ENCODE peak calls at places on chromosomes 7 and 10, in eight cellular contexts. O is tibial artery, S is RWPE1, Z is progenitor cell of endocrine pancreas, J is coronary artery, C is fibroblast of pulmonary artery, A is fibroblast of mammary gland, I is B cell. D is an unnamed sample.
A peak's percentile ranks its signal among the peaks of the same experiment; 100 is the strongest.

GRCh38 chr10:103661951-103662405 is 168.5 kb downstream of the NEURL1 start:
- DNase-seq in O (no peak), S (no peak), Z (no peak), J (no peak), C (no peak), A (no peak), I (no peak), D (no peak)

GRCh38 chr7:28180364-28181147 is at the start of gene JAZF1:
- DNase-seq in O (peak; percentile 45), S (peak; percentile 50), Z (peak; percentile 56), J (peak; percentile 80), C (peak; percentile 49), A (peak; percentile 38), I (peak; percentile 72), D (peak; percentile 86)

GRCh38 chr10:79422178-79422892 is 23.1 kb downstream of the ZCCHC24 start:
- DNase-seq in O (peak; percentile 83), S (no peak), Z (no peak), J (no peak), C (peak; percentile 92), A (peak; percentile 97), I (no peak), D (no peak)

GRCh38 chr10:80498833-80499671 is 38.6 kb upstream of the SH2D4B start:
- DNase-seq in O (peak; percentile 97), S (peak; percentile 93), Z (no peak), J (peak; percentile 92), C (peak; percentile 98), A (peak; percentile 99), I (no peak), D (peak; percentile 33)

GRCh38 chr10:124231188-124232135 is 138.1 kb upstream of the CHST15 start:
- DNase-seq in O (no peak), S (no peak), Z (no peak), J (peak; percentile 52), C (no peak), A (no peak), I (peak; percentile 80), D (no peak)

GRCh38 chr7:49294611-49295010 is 370.3 kb downstream of the CDC14C start:
- DNase-seq in O (no peak), S (peak; percentile 58), Z (no peak), J (no peak), C (peak; percentile 3), A (peak; percentile 10), I (no peak), D (no peak)

GRCh38 chr10:29598861-29599311 is 35.9 kb downstream of the SVIL start:
- DNase-seq in O (no peak), S (no peak), Z (no peak), J (no peak), C (peak; percentile 79), A (peak; percentile 40), I (no peak), D (no peak)

GRCh38 chr7:118194571-118194970 is 10.6 kb downstream of the LSM8 start:
- DNase-seq in O (no peak), S (no peak), Z (no peak), J (no peak), C (no peak), A (no peak), I (no peak), D (no peak)

GRCh38 chr7:5282464-5283316 is at the start of gene SLC29A4:
- DNase-seq in O (no peak), S (no peak), Z (no peak), J (no peak), C (peak; percentile 42), A (no peak), I (no peak), D (peak; percentile 68)

GRCh38 chr7:84100866-84101265 is 93.7 kb downstream of the SEMA3A start:
- DNase-seq in O (no peak), S (peak; percentile 13), Z (no peak), J (no peak), C (peak; percentile 63), A (peak; percentile 76), I (no peak), D (no peak)

GRCh38 chr7:123410273-123410928 is 124.0 kb downstream of the IQUB start:
- DNase-seq in O (no peak), S (peak; percentile 3), Z (no peak), J (no peak), C (peak; percentile 93), A (peak; percentile 81), I (no peak), D (no peak)

GRCh38 chr10:8113616-8114015 is 59.1 kb downstream of the GATA3 start:
- DNase-seq in O (no peak), S (no peak), Z (no peak), J (no peak), C (no peak), A (no peak), I (no peak), D (no peak)

GRCh38 chr7:111872837-111873646 is 310.8 kb upstream of the IMMP2L start:
- DNase-seq in O (no peak), S (no peak), Z (no peak), J (no peak), C (no peak), A (no peak), I (no peak), D (no peak)

GRCh38 chr10:30783939-30784500 is 154.5 kb upstream of the LYZL2 start:
- DNase-seq in O (peak; percentile 85), S (peak; percentile 76), Z (peak; percentile 80), J (peak; percentile 91), C (peak; percentile 94), A (peak; percentile 93), I (peak; percentile 77), D (peak; percentile 96)

GRCh38 chr10:103890688-103891087 is 27.3 kb downstream of the STN1 start:
- DNase-seq in O (no peak), S (no peak), Z (no peak), J (no peak), C (no peak), A (no peak), I (no peak), D (no peak)

GRCh38 chr10:33661580-33662269 is 327.3 kb upstream of the NRP1 start:
- DNase-seq in O (peak; percentile 79), S (peak; percentile 57), Z (no peak), J (peak; percentile 79), C (peak; percentile 97), A (peak; percentile 60), I (no peak), D (peak; percentile 28)

GRCh38 chr10:101814466-101815041 is 3.7 kb downstream of the OGA start:
- DNase-seq in O (no peak), S (no peak), Z (no peak), J (no peak), C (no peak), A (no peak), I (peak; percentile 57), D (no peak)

DNA sequence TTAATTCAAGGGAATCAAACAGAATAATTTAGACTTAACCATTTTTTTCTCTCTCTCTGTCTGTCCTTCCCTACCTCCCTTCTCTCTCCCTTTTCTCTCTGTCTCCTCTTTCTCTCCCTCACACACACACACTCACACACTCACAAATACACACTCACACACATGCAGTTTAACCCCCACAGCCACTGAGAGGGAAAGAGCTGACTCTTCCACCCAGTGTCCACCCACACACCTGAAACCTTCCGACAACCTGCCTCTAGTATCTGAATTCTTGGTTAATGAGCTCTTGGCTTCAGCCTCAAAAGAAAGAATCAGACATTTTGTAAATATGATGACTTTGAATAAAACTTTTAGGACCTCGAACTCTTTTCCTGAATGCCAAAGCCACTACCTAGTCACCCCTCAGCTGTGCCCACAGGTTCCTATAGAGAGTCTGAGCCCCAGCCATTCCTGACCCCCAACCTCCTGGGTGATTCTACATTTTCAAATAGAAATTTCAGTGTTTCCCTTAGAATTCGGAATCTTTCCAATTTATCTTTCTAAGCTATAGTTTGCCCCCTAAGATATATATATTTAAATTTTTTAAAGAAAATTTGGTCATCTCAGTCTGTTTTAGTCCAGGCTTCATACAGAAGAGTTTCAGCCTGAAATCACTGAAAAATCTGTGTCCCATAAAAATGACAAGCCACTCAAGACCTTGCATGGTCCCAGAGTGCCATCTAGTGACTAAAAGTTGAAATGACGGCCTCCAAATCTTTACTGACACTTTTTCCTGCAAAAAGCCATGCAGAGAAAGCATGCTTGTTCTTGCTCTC is 202.8 kb downstream of the IPMK start:
- DNase-seq in O (no peak), S (peak; percentile 14), Z (no peak), J (no peak), C (peak; percentile 75), A (peak; percentile 65), I (no peak), D (no peak)
- TF ChIP-seq CTCF in O (peak; percentile 56), S (peak; percentile 83), Z (peak; percentile 84), J (peak; percentile 34), C (peak; percentile 85), A (peak; percentile 86), I (peak; percentile 70), D (peak; percentile 62)

DNA sequence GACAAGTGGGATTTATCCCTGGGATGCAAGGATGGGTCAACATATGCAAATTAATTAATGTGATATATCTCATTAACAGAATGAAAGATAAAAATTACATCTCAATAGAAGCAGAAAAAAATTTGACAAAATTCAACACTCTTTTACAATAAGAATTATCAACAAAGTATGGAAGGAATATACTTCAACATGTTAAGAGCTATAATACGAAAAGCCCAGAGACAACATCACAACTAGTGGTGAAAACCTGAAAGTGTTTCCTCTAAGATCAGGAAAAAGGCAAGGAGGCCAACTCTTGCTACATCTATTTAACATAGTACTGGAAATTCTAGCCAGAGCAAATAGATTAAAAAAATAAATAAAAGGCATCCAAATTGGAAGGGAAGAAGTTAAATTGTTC is 970.0 kb upstream of the POT1 start:
- DNase-seq in O (no peak), S (no peak), Z (no peak), J (no peak), C (no peak), A (no peak), I (no peak), D (no peak)
- TF ChIP-seq CTCF in O (no peak), S (no peak), Z (no peak), J (no peak), C (no peak), A (no peak), I (no peak), D (peak; percentile 13)

DNA sequence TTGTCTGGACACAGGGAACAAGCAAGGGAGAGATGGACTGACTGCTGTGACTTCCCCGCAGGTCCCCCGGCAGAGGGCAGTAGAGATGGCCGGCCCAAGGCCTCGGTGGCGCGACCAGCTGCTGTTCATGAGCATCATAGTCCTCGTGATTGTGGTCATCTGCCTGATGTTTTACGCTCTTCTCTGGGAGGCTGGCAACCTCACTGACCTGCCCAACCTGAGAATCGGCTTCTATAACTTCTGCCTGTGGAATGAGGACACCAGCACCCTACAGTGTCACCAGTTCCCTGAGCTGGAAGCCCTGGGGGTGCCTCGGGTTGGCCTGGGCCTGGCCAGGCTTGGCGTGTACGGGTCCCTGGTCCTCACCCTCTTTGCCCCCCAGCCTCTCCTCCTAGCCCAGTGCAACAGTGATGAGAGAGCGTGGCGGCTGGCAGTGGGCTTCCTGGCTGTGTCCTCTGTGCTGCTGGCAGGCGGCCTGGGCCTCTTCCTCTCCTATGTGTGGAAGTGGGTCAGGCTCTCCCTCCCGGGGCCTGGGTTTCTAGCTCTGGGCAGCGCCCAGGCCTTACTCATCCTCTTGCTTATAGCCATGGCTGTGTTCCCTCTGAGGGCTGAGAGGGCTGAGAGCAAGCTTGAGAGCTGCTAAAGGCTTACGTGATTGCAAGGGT is 6.0 kb downstream of the CYREN start:
- DNase-seq in O (no peak), S (no peak), Z (no peak), J (no peak), C (no peak), A (peak; percentile 87), I (no peak), D (no peak)
- TF ChIP-seq CTCF in O (no peak), S (no peak), Z (no peak), J (no peak), C (no peak), A (peak; percentile 19), I (no peak), D (no peak)

DNA sequence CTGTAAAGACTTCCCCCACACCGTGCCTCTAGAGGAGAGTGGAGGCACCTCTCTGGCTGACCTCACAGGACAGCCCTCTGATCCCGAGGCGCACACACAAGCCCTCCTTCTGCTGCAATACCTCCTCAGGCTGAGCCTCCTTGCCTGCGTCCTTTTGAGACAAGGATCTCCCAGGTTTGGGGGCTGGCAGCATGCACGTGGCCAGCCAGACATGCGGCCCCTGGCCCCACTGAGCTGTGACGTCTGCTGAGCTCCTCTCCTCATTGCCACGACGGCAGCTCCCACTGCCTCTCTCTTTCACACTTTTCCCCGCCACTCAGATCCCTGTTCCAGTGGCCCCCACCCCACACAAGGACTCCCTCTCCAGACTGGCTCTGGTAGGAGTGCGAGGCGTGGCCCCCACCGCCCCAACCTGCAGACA is 12.2 kb upstream of the DNAAF5 start:
- DNase-seq in O (no peak), S (no peak), Z (no peak), J (no peak), C (no peak), A (no peak), I (no peak), D (no peak)
- TF ChIP-seq CTCF in O (no peak), S (no peak), Z (no peak), J (no peak), C (no peak), A (no peak), I (no peak), D (no peak)

D was measured in glutamatergic neuron.